ENCODE peak calls at places on chromosomes 4 and X, in six cellular contexts. Z is neural progenitor cell, W is ascending aorta, R is left ventricle myocardium inferior, V is heart right ventricle, U is upper lobe of left lung. H is an unnamed sample.

GRCh38 chr4:76748649-76749048 is 149.3 kb downstream of the SOWAHB start:
- DNase-seq in U (peak; percentile 44), W (no peak), V (no peak), Z (peak; percentile 51), R (no peak), H (peak; percentile 75)

GRCh38 chrX:134908235-134908834 is 82.5 kb upstream of the SMIM10 start:
- DNase-seq in R (no peak), W (no peak), V (no peak), Z (no peak), U (no peak), H (no peak)

GRCh38 chrX:105191878-105192277 is 28.6 kb downstream of the TEX13A start:
- DNase-seq in U (no peak), Z (peak; percentile 63), V (no peak), W (no peak), R (no peak), H (peak; percentile 0)

GRCh38 chrX:10190367-10190766 is 33.6 kb downstream of the CLCN4 start:
- DNase-seq in V (no peak), Z (peak; percentile 60), R (no peak), U (no peak), W (peak; percentile 77), H (peak; percentile 36)

GRCh38 chrX:114097866-114098265 is 486.0 kb upstream of the HTR2C start:
- DNase-seq in Z (no peak), R (no peak), U (no peak), V (no peak), W (no peak), H (no peak)

GRCh38 chrX:80285131-80285773 is 135.0 kb upstream of the TENT5D start:
- DNase-seq in U (no peak), V (no peak), W (no peak), R (no peak), Z (peak; percentile 68), H (peak; percentile 26)

GRCh38 chr4:14887842-14888433 is 114.3 kb upstream of the CPEB2 start:
- DNase-seq in W (no peak), V (no peak), U (no peak), Z (no peak), R (no peak), H (no peak)

GRCh38 chr4:13548059-13548983 is 4.0 kb upstream of the NKX3-2 start:
- DNase-seq in W (no peak), Z (peak; percentile 55), R (no peak), U (no peak), V (no peak), H (no peak)

GRCh38 chr4:127203561-127204260 is 429.0 kb upstream of the INTU start:
- DNase-seq in Z (no peak), R (no peak), U (no peak), V (no peak), W (no peak), H (no peak)

GRCh38 chrX:118974908-118975671 is 672 bp downstream of the LONRF3 start:
- DNase-seq in V (peak; percentile 32), W (peak; percentile 66), U (peak; percentile 56), Z (peak; percentile 59), R (peak; percentile 19), H (peak; percentile 61)

GRCh38 chr4:134634301-134634700 is 432.7 kb upstream of the PABPC4L start:
- DNase-seq in R (no peak), V (no peak), W (no peak), Z (no peak), U (no peak), H (no peak)

GRCh38 chr4:7857993-7858392 is 81.7 kb downstream of the AFAP1 start:
- DNase-seq in Z (no peak), R (no peak), U (no peak), V (no peak), W (no peak), H (no peak)
- H3K4me1 ChIP-seq in Z (peaks cover 22% of the 10 kb centered on the region), R (peaks cover 53% of the 10 kb centered on the region), U (peaks cover 4% of the 10 kb centered on the region), V (peaks cover 39% of the 10 kb centered on the region), W (peaks cover 15% of the 10 kb centered on the region), H (peaks cover 3% of the 10 kb centered on the region)

GRCh38 chr4:151822331-151822730 is 61.5 kb upstream of the GATB start:
- DNase-seq in U (no peak), V (no peak), W (no peak), R (no peak), Z (no peak), H (no peak)
- H3K27ac ChIP-seq in U (no peak overlapping the region), V (no peak overlapping the region), W (no peak overlapping the region), R (no peak overlapping the region), Z (no peak overlapping the region), H (no peak overlapping the region)

GRCh38 chr4:139808381-139809206 is 143.0 kb downstream of the MGST2 start:
- DNase-seq in R (no peak), W (no peak), V (no peak), U (no peak), Z (peak; percentile 84), H (peak; percentile 20)

GRCh38 chr4:139809207-139810157 is 143.9 kb downstream of the MGST2 start:
- DNase-seq in V (no peak), U (no peak), W (no peak), R (no peak), Z (no peak), H (no peak)

GRCh38 chr4:139810710-139811109 is 145.1 kb downstream of the MGST2 start:
- DNase-seq in Z (no peak), U (no peak), R (no peak), V (no peak), W (no peak), H (no peak)

GRCh38 chr4:139806929-139807328 is 141.3 kb downstream of the MGST2 start:
- DNase-seq in U (no peak), W (no peak), V (no peak), R (no peak), Z (no peak), H (no peak)

DNA sequence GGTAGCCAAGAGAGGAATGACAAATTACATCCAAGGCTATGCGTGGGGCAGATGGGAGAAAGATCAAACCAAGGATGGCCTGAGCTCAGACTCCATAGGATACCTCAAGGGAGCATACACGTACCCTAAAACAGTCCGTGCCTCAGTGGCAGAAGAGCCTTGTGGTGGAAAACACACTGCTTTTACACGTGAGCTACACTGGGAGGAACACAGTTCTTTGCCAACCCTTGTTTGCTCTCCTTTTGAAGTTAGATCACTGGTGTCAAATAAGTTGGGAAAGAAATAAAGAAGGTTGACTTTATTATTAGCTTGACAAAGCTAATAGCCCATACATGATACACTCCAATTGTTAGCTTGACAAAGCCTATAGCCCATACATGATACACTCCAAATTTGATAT is 141.9 kb downstream of the MGST2 start:
- DNase-seq in Z (no peak), V (no peak), W (no peak), U (no peak), R (no peak), H (no peak)
- H3K27me3 ChIP-seq in Z (no peaks in the 10 kb centered on the region), V (no peaks in the 10 kb centered on the region), W (no peaks in the 10 kb centered on the region), U (no peaks in the 10 kb centered on the region), R (no peaks in the 10 kb centered on the region), H (no peaks in the 10 kb centered on the region)

GRCh38 chr4:1836650-1837049 is 19.3 kb downstream of the LETM1 start:
- DNase-seq in Z (no peak), W (no peak), R (no peak), V (no peak), U (no peak), H (no peak)
- H3K4me1 ChIP-seq in Z (no peaks in the 10 kb centered on the region), W (no peaks in the 10 kb centered on the region), R (no peaks in the 10 kb centered on the region), V (no peaks in the 10 kb centered on the region), U (no peaks in the 10 kb centered on the region), H (no peaks in the 10 kb centered on the region)

GRCh38 chr4:120232050-120232449 is 165.4 kb upstream of the MAD2L1 start:
- DNase-seq in V (no peak), R (no peak), W (no peak), Z (no peak), U (no peak), H (no peak)
- H3K27ac ChIP-seq in V (no peak overlapping the region), R (no peak overlapping the region), W (no peak overlapping the region), Z (no peak overlapping the region), U (no peak overlapping the region), H (no peak overlapping the region)

H was measured in small intestine.